ENCODE peak calls at places on chromosomes 16 and 17, in five cellular contexts. E, G, R, B and O are unnamed samples. For H3K4me1, the result is how much of the 10 kb centered on the place peaks cover.

GRCh38 chr17:73798111-73798748 is 154.0 kb upstream of the SDK2 start:
- DNase-seq in E (no peak), G (no peak), R (peak), B (peak), O (no peak)

GRCh38 chr17:77354721-77355455 is 214.1 kb downstream of the SEC14L1 start:
- DNase-seq in E (peak), G (no peak), R (peak), B (peak), O (peak)

GRCh38 chr17:32267690-32268205 is 2.1 kb downstream of the RHBDL3 start:
- DNase-seq in E (no peak), G (no peak), R (no peak), B (no peak), O (no peak)

GRCh38 chr17:51486091-51486490 is 225.7 kb downstream of the UTP18 start:
- DNase-seq in E (no peak), G (no peak), R (no peak), B (no peak), O (no peak)

GRCh38 chr16:16997349-16997748 is 473.4 kb downstream of the XYLT1 start:
- DNase-seq in E (no peak), G (no peak), R (no peak), B (no peak), O (no peak)

GRCh38 chr17:35795007-35795870 is at the start of gene MMP28:
- DNase-seq in E (no peak), G (peak), R (peak), B (peak), O (peak)

GRCh38 chr17:52048503-52048902 is 110.0 kb downstream of the CA10 start:
- DNase-seq in E (no peak), G (no peak), R (no peak), B (no peak), O (no peak)

GRCh38 chr17:8941520-8941919 is 24.0 kb downstream of the PIK3R5 start:
- DNase-seq in E (no peak), G (no peak), R (no peak), B (peak), O (peak)

GRCh38 chr16:72061564-72061963 is 1.5 kb upstream of the HPR start:
- DNase-seq in E (no peak), G (no peak), R (no peak), B (no peak), O (no peak)

GRCh38 chr16:12535535-12536411 is 267.9 kb downstream of the CPPED1 start:
- DNase-seq in E (no peak), G (no peak), R (no peak), B (no peak), O (peak)

GRCh38 chr16:69169607-69170352 is 17.2 kb upstream of the SNTB2 start:
- DNase-seq in E (no peak), G (no peak), R (no peak), B (no peak), O (no peak)

DNA sequence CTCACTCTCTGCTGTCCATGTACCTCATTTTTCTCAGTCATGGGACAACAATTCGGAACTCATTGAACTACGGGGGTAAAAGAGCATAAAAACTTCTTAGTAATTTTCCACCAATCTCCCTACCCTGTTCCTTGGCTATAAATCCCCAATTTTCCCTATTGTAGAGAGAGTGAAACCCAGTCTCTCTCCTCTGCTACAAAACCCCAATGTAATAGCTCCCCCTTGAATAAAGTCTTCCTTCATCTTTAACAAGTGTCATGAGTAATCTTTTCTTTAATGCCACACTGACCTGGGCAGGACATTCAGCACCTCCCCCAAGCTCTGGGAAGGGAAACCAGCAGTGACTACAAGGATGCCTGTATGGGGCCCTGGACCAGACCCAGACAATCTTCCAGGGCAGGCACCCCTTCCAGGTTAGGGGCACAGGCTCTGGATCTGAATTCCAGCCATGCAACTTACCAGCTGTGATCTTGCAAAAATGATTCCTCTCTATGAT is 10.2 kb upstream of the EIF1 start:
- DNase-seq in E (no peak), G (peak), R (no peak), B (no peak), O (no peak)
- H3K27ac ChIP-seq in E (peak), G (peak), R (peak), B (peak), O (peak)

GRCh38 chr17:58005728-58006562 is 1.1 kb downstream of the SRSF1 start:
- DNase-seq in E (no peak), G (no peak), R (no peak), B (no peak), O (no peak)

GRCh38 chr17:58006563-58006923 is 503 bp downstream of the SRSF1 start:
- DNase-seq in E (peak), G (peak), R (peak), B (peak), O (peak)

GRCh38 chr17:58006924-58007780 is at the start of gene SRSF1:
- DNase-seq in E (peak), G (peak), R (peak), B (peak), O (peak)

GRCh38 chr17:58004060-58004459 is 3.0 kb downstream of the SRSF1 start:
- DNase-seq in E (no peak), G (no peak), R (no peak), B (no peak), O (no peak)

DNA sequence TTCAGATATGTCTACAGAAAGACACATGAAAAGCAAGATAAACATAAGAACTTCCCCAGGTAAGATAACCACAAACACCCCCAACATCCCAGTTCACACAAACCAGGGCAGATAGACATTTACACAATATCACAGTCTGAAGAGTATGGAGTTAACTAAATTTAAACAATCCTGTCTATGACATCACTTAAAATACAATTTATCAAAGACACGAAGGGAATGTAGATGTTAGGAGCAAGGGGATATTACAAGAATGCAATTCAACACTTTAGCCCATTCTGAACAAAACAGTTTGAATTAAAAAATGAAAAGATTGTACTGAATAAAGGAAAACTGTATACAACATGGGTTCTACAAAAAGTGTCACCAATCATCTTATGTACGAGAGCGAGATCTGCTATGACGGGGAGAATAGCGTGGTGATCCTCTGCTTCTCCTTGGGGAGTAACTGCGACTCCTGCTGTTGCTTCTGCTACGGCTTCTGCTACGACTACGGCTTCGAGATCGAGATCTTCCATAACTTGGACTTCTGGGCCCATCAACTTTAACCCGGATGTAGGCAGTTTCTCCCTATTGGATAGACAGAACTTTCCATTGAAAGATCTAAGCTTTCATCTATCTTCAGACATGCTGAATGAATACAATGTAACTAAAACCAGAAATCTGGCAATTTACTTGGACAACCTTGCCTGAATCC is 1.9 kb downstream of the SRSF1 start:
- DNase-seq in E (peak), G (no peak), R (no peak), B (no peak), O (no peak)
- H3K4me1 ChIP-seq in E (half or more), G (under half), R (half or more), B (under half), O (under half)

GRCh38 chr17:64096037-64096436 is 33.9 kb downstream of the ERN1 start:
- DNase-seq in E (no peak), G (no peak), R (no peak), B (no peak), O (no peak)

GRCh38 chr17:64097196-64097936 is 32.6 kb downstream of the ERN1 start:
- DNase-seq in E (no peak), G (peak), R (no peak), B (no peak), O (no peak)

GRCh38 chr17:64095144-64095882 is 34.6 kb downstream of the ERN1 start:
- DNase-seq in E (no peak), G (no peak), R (no peak), B (peak), O (no peak)

GRCh38 chr17:64103751-64104364 is 26.1 kb downstream of the ERN1 start:
- DNase-seq in E (no peak), G (no peak), R (no peak), B (no peak), O (no peak)

GRCh38 chr17:64099543-64099942 is 30.4 kb downstream of the ERN1 start:
- DNase-seq in E (no peak), G (no peak), R (no peak), B (no peak), O (no peak)
- H3K27ac ChIP-seq in E (no peak), G (no peak), R (no peak), B (no peak), O (no peak)

GRCh38 chr16:27349276-27349675 is 35.5 kb downstream of the IL4R start:
- DNase-seq in E (no peak), G (no peak), R (no peak), B (no peak), O (no peak)
- H3K4me1 ChIP-seq in E (under half), G (under half), R (under half), B (under half), O (under half)